ENCODE peak calls at places on chromosome 5, in seven cellular contexts. J, O, E, H, B, C and M are unnamed samples.

GRCh38 chr5:135245521-135246499 is 153.2 kb downstream of the MACROH2A1 start:
- DNase-seq in C (peak), E (no peak), O (no peak), H (peak), B (no peak), J (no peak), M (peak)

GRCh38 chr5:318341-318897 is 3.1 kb upstream of the AHRR start:
- DNase-seq in E (no peak), J (no peak), O (no peak), C (peak), H (peak), B (no peak), M (no peak)

GRCh38 chr5:112642885-112643284 is 94.8 kb upstream of the APC start:
- DNase-seq in O (no peak), B (no peak), E (no peak), C (no peak), J (no peak), H (no peak), M (no peak)

GRCh38 chr5:1032011-1032410 is 23.4 kb downstream of the NKD2 start:
- DNase-seq in C (no peak), E (no peak), H (no peak), J (no peak), O (no peak), B (no peak), M (no peak)

GRCh38 chr5:150846651-150847333 is 471 bp downstream of the IRGM start:
- DNase-seq in J (no peak), H (peak), B (peak), O (peak), C (peak), E (peak), M (peak)

GRCh38 chr5:53915120-53915519 is 354.7 kb downstream of the NDUFS4 start:
- DNase-seq in E (no peak), O (no peak), J (no peak), B (no peak), C (no peak), H (no peak), M (no peak)

GRCh38 chr5:35618791-35619190 is 1.1 kb downstream of the SPEF2 start:
- DNase-seq in H (no peak), E (no peak), B (no peak), O (no peak), J (no peak), C (no peak), M (no peak)

GRCh38 chr5:151230048-151230680 is 6.3 kb upstream of the CCDC69 start:
- DNase-seq in J (no peak), O (no peak), C (no peak), H (no peak), E (no peak), B (no peak), M (no peak)

GRCh38 chr5:159971038-159971437 is 37.9 kb upstream of the TTC1 start:
- DNase-seq in C (peak), H (peak), E (no peak), O (no peak), B (no peak), J (no peak), M (no peak)

GRCh38 chr5:17720070-17720469 is 85.8 kb downstream of the TAF11L14 start:
- DNase-seq in H (no peak), B (no peak), O (no peak), C (no peak), E (no peak), J (no peak), M (no peak)

GRCh38 chr5:127203818-127204217 is 86.8 kb upstream of the MEGF10 start:
- DNase-seq in E (no peak), H (no peak), C (peak), O (no peak), J (no peak), B (no peak), M (no peak)

GRCh38 chr5:142748132-142748531 is 22.0 kb upstream of the ARHGAP26 start:
- DNase-seq in C (no peak), J (no peak), E (no peak), H (no peak), O (no peak), B (no peak), M (no peak)